ENCODE peak calls at places on chromosomes 6 and 20, in eight cellular contexts. R is T-helper 2 cell; X is dermis blood vessel endothelial cell; N is H54; L is occipital lobe; Y is CD4-positive, alpha-beta T cell; E is fibroblast of pulmonary artery; W is nephron progenitor cell. J is an unnamed sample.

GRCh38 chr6:107656381-107656780 is 166.5 kb downstream of the SOBP start:
- DNase-seq in R (no peak), N (no peak), E (peak; percentile 11), L (no peak), Y (no peak), X (peak; percentile 34), W (no peak), J (no peak)

GRCh38 chr20:25053207-25054132 is 4.5 kb downstream of the ACSS1 start:
- DNase-seq in E (peak; percentile 81), X (peak; percentile 37), R (no peak), N (no peak), L (no peak), Y (no peak), W (no peak), J (peak; percentile 31)

GRCh38 chr6:72969666-72970065 is 255.6 kb downstream of the KHDC1L start:
- DNase-seq in X (no peak), L (no peak), E (no peak), N (no peak), W (no peak), R (no peak), Y (no peak), J (no peak)

GRCh38 chr20:57664924-57665588 is 44.8 kb downstream of the PMEPA1 start:
- DNase-seq in R (no peak), Y (no peak), N (no peak), X (no peak), W (no peak), L (no peak), E (no peak), J (no peak)

GRCh38 chr20:5933802-5934436 is 16.4 kb downstream of the TRMT6 start:
- DNase-seq in Y (no peak), X (peak; percentile 40), R (no peak), N (no peak), E (peak; percentile 36), L (no peak), W (no peak), J (peak; percentile 56)

GRCh38 chr6:62202078-62202477 is 83.9 kb downstream of the KHDRBS2 start:
- DNase-seq in X (no peak), Y (no peak), N (no peak), L (no peak), W (no peak), R (no peak), E (no peak), J (no peak)

GRCh38 chr6:20577280-20577679 is 43.0 kb downstream of the CDKAL1 start:
- DNase-seq in L (no peak), E (no peak), Y (no peak), N (no peak), W (no peak), X (no peak), R (no peak), J (no peak)

GRCh38 chr6:30730611-30731435 is 10.7 kb downstream of the TUBB start:
- DNase-seq in W (peak; percentile 80), X (peak; percentile 91), R (peak; percentile 69), L (peak; percentile 49), N (no peak), Y (peak; percentile 74), E (no peak), J (peak; percentile 81)

GRCh38 chr6:40378071-40378724 is 209.0 kb downstream of the LRFN2 start:
- DNase-seq in X (no peak), Y (no peak), E (no peak), R (no peak), L (no peak), N (no peak), W (no peak), J (no peak)

GRCh38 chr6:109759098-109759855 is 68.2 kb downstream of the FIG4 start:
- DNase-seq in R (no peak), X (no peak), Y (no peak), E (no peak), L (no peak), N (no peak), W (no peak), J (no peak)

GRCh38 chr6:28807682-28808280 is 116.0 kb downstream of the TRIM27 start:
- DNase-seq in Y (no peak), E (peak; percentile 50), R (no peak), N (no peak), X (peak; percentile 55), L (no peak), W (peak; percentile 72), J (peak; percentile 43)

GRCh38 chr6:52285174-52286068 is 879 bp upstream of the MCM3 start:
- DNase-seq in Y (no peak), E (peak; percentile 17), X (no peak), N (no peak), R (no peak), L (no peak), W (no peak), J (no peak)

GRCh38 chr6:56949261-56949660 is 5.6 kb upstream of the BEND6 start:
- DNase-seq in N (no peak), X (no peak), W (no peak), R (no peak), Y (no peak), L (no peak), E (peak; percentile 34), J (no peak)

GRCh38 chr20:57609842-57610167 is 10.4 kb downstream of the ZBP1 start:
- DNase-seq in W (no peak), E (no peak), L (no peak), X (no peak), R (no peak), N (no peak), Y (no peak), J (no peak)

GRCh38 chr20:23350855-23351838 is 556 bp downstream of the NXT1 start:
- DNase-seq in W (peak; percentile 59), X (peak; percentile 57), R (peak; percentile 21), N (no peak), Y (peak; percentile 50), E (peak; percentile 34), L (no peak), J (peak; percentile 54)

GRCh38 chr6:113082691-113083090 is 735.6 kb downstream of the RFPL4B start:
- DNase-seq in N (no peak), E (peak; percentile 51), L (no peak), R (no peak), X (peak; percentile 36), W (no peak), Y (no peak), J (peak; percentile 29)

GRCh38 chr6:10837997-10838793 is at the start of gene MAK:
- DNase-seq in L (peak; percentile 71), N (peak; percentile 88), E (peak; percentile 76), W (peak; percentile 90), Y (peak; percentile 80), R (peak; percentile 72), X (peak; percentile 81), J (peak; percentile 79)

GRCh38 chr20:2946988-2947961 is 74.0 kb downstream of the PTPRA start:
- DNase-seq in Y (no peak), E (peak; percentile 86), N (no peak), X (no peak), L (peak; percentile 45), W (no peak), R (no peak), J (no peak)

GRCh38 chr20:752263-752662 is 16.0 kb downstream of the SLC52A3 start:
- DNase-seq in Y (no peak), R (no peak), E (no peak), L (no peak), X (no peak), N (no peak), W (no peak), J (no peak)

GRCh38 chr6:151702851-151703629 is 104.4 kb upstream of the ESR1 start:
- DNase-seq in R (no peak), L (no peak), Y (no peak), N (no peak), X (no peak), W (no peak), E (no peak), J (no peak)

GRCh38 chr6:19368511-19368910 is 468.7 kb upstream of the ID4 start:
- DNase-seq in L (no peak), N (peak; percentile 6), E (peak; percentile 63), Y (no peak), R (no peak), X (no peak), W (no peak), J (no peak)

GRCh38 chr6:15755555-15755954 is 92.7 kb upstream of the DTNBP1 start:
- DNase-seq in X (no peak), E (peak; percentile 60), L (no peak), W (no peak), R (no peak), Y (no peak), N (no peak), J (no peak)

GRCh38 chr6:107323133-107323785 is 136.1 kb downstream of the PDSS2 start:
- DNase-seq in X (peak; percentile 50), N (no peak), W (no peak), Y (no peak), E (peak; percentile 44), R (no peak), L (no peak), J (peak; percentile 48)

GRCh38 chr6:90123796-90124195 is 172.8 kb downstream of the BACH2 start:
- DNase-seq in Y (no peak), E (no peak), W (no peak), L (no peak), X (no peak), N (no peak), R (no peak), J (no peak)

GRCh38 chr6:40779399-40779798 is 192.2 kb upstream of the LRFN2 start:
- DNase-seq in E (peak; percentile 30), Y (no peak), L (no peak), R (no peak), W (no peak), N (peak; percentile 86), X (peak; percentile 48), J (peak; percentile 81)

GRCh38 chr20:34528921-34529297 is 12.7 kb downstream of the DYNLRB1 start:
- DNase-seq in X (peak; percentile 47), L (peak; percentile 18), R (no peak), W (no peak), N (no peak), E (peak; percentile 16), Y (no peak), J (no peak)

GRCh38 chr6:63389191-63389844 is 69.5 kb upstream of the LGSN start:
- DNase-seq in Y (no peak), E (no peak), N (no peak), W (no peak), L (no peak), X (no peak), R (no peak), J (no peak)

GRCh38 chr20:431012-431904 is 23.2 kb downstream of the RBCK1 start:
- DNase-seq in R (no peak), Y (no peak), L (peak; percentile 55), W (peak; percentile 54), N (no peak), E (peak; percentile 70), X (peak; percentile 94), J (peak; percentile 94)

GRCh38 chr6:35067234-35067633 is 73.9 kb downstream of the TCP11 start:
- DNase-seq in R (no peak), E (no peak), W (no peak), X (no peak), Y (no peak), N (no peak), L (no peak), J (no peak)

J was measured in lung microvascular endothelial cell.